ENCODE peak calls at places on chromosomes 7 and 10, in five cellular contexts. L is sigmoid colon, I is colonic mucosa, E is psoas muscle, O is cardiac muscle cell. R is an unnamed sample. For H3K9me3, H3K4me1 and H3K36me3, the result is how much of the 10 kb centered on the place peaks cover.

GRCh38 chr10:104809288-104810090 is 168.4 kb downstream of the SORCS3 start:
- DNase-seq in L (no peak), I (no peak), E (no peak), O (no peak), R (peak)

GRCh38 chr7:47026733-47027450 is 555.0 kb downstream of the TNS3 start:
- DNase-seq in L (no peak), I (no peak), E (no peak), O (no peak), R (no peak)

GRCh38 chr7:35726654-35727053 is 31.7 kb upstream of the HERPUD2 start:
- DNase-seq in L (no peak), I (no peak), E (no peak), O (no peak), R (no peak)

GRCh38 chr7:43750016-43750887 is 8.2 kb upstream of the BLVRA start:
- DNase-seq in L (no peak), I (no peak), E (peak), O (peak), R (peak)

GRCh38 chr10:28987555-28988320 is 301.1 kb upstream of the LYZL1 start:
- DNase-seq in L (no peak), I (no peak), E (no peak), O (no peak), R (no peak)

GRCh38 chr10:124091646-124092269 is 1.6 kb downstream of the CHST15 start:
- DNase-seq in L (peak), I (no peak), E (peak), O (peak), R (no peak)

GRCh38 chr10:27822286-27822685 is 76.7 kb upstream of the MKX start:
- DNase-seq in L (no peak), I (no peak), E (no peak), O (peak), R (no peak)

GRCh38 chr7:3194501-3195141 is 106.4 kb upstream of the SDK1 start:
- DNase-seq in L (no peak), I (no peak), E (no peak), O (peak), R (peak)

GRCh38 chr10:96863922-96864543 is 31.9 kb downstream of the LCOR start:
- DNase-seq in L (no peak), I (no peak), E (no peak), O (peak), R (peak)

GRCh38 chr7:114130860-114131259 is 212.1 kb upstream of the PPP1R3A start:
- DNase-seq in L (no peak), I (no peak), E (no peak), O (no peak), R (no peak)

GRCh38 chr10:51371725-51372124 is 297.4 kb downstream of the PRKG1 start:
- DNase-seq in L (no peak), I (no peak), E (no peak), O (no peak), R (no peak)

GRCh38 chr10:95295031-95295755 is 4.4 kb upstream of the PDLIM1 start:
- DNase-seq in L (peak), I (peak), E (peak), O (peak), R (peak)

GRCh38 chr7:39084344-39084743 is 106.6 kb downstream of the POU6F2 start:
- DNase-seq in L (no peak), I (no peak), E (no peak), O (no peak), R (no peak)

GRCh38 chr7:43458746-43459337 is 124.1 kb upstream of the STK17A start:
- DNase-seq in L (no peak), I (no peak), E (no peak), O (no peak), R (no peak)

GRCh38 chr10:121409466-121410104 is 188.7 kb downstream of the FGFR2 start:
- DNase-seq in L (no peak), I (no peak), E (no peak), O (no peak), R (no peak)

GRCh38 chr7:18508441-18509427 is 13.2 kb downstream of the HDAC9 start:
- DNase-seq in L (no peak), I (no peak), E (no peak), O (peak), R (peak)

GRCh38 chr7:116216956-116217570 is 6.7 kb downstream of the TES start:
- DNase-seq in L (no peak), I (no peak), E (no peak), O (peak), R (no peak)

GRCh38 chr10:110410329-110411046 is 87.2 kb upstream of the DUSP5 start:
- DNase-seq in L (no peak), I (peak), E (peak), O (peak), R (no peak)

GRCh38 chr10:126229701-126230100 is 158.6 kb downstream of the ADAM12 start:
- DNase-seq in L (no peak), I (no peak), E (no peak), O (no peak), R (no peak)

GRCh38 chr7:28132959-28133745 is 47.4 kb downstream of the JAZF1 start:
- DNase-seq in L (no peak), I (no peak), E (no peak), O (peak), R (no peak)

GRCh38 chr10:34985823-34986222 is 104.3 kb downstream of the CUL2 start:
- DNase-seq in L (no peak), I (no peak), E (no peak), O (peak), R (peak)

GRCh38 chr7:2196381-2197378 is 36.1 kb downstream of the MAD1L1 start:
- DNase-seq in L (no peak), I (no peak), E (no peak), O (no peak), R (no peak)

GRCh38 chr10:129774082-129774735 is 189.9 kb downstream of the EBF3 start:
- DNase-seq in L (peak), I (no peak), E (no peak), O (no peak), R (no peak)

GRCh38 chr10:555281-555680 is 134.2 kb downstream of the DIP2C start:
- DNase-seq in L (no peak), I (no peak), E (no peak), O (no peak), R (no peak)

GRCh38 chr10:46546591-46547330 is 9.7 kb downstream of the GPRIN2 start:
- DNase-seq in L (peak), I (peak), E (peak), O (no peak), R (no peak)

GRCh38 chr7:35474100-35474499 is 220.2 kb upstream of the TBX20 start:
- DNase-seq in L (no peak), I (no peak), E (no peak), O (no peak), R (no peak)

GRCh38 chr10:93751832-93752231 is 5.9 kb upstream of the LGI1 start:
- DNase-seq in L (no peak), I (peak), E (no peak), O (peak), R (peak)

GRCh38 chr7:44713680-44714335 is 34.8 kb upstream of the ZMIZ2 start:
- DNase-seq in L (no peak), I (no peak), E (no peak), O (no peak), R (no peak)

GRCh38 chr10:73991846-73992245 is 6.1 kb upstream of the VCL start:
- DNase-seq in L (no peak), I (peak), E (peak), O (no peak), R (no peak)

GRCh38 chr10:110802551-110803238 is 69.0 kb upstream of the PDCD4 start:
- DNase-seq in L (peak), I (peak), E (peak), O (peak), R (peak)

GRCh38 chr10:43644252-43644651 is 4.4 kb downstream of the ZNF32 start:
- DNase-seq in L (no peak), I (no peak), E (no peak), O (peak), R (no peak)

GRCh38 chr10:43645866-43646265 is 2.8 kb downstream of the ZNF32 start:
- DNase-seq in L (no peak), I (no peak), E (no peak), O (no peak), R (no peak)

DNA sequence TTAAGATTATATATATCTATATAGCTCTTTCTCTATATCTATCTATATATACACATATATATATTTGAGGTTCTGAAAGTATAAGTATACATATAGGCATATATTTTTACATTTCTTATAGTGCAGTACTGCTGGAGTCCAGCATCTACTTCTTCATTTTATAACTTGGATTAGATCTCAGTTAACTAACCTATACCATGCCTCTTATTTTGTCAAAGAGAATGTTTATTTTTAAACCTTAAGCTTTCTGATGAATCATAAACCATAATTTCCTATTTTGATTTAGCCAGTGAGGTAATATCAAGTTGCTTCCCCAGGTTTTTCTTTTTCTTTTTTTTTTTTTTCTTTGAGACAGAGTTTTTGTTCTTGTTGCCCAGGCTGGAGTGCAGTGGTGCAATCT is 8.1 kb downstream of the ZNF32 start:
- DNase-seq in L (no peak), I (no peak), E (no peak), O (no peak), R (no peak)
- H3K9me3 ChIP-seq in L (under half), I (under half), E (under half), O (under half), R (under half)

DNA sequence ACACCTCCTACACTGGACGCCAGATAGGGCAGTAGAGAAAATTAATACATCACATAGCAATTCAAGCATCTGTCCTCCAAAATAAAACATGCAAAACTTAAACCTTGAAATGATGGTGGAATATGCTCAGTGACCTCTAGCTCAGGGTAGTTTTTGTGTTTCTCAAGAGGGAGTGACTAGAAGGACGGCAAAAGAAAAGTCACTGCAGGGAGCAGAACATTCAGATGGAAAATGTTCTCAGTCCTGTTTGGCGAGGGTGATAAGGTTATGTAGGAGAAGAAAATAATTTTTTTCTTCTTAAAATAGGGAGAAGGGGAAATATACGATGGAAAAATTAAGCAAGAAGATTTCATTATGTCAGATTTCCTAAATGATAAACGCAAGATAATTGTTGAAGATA is 50.9 kb downstream of the APBB1IP start:
- DNase-seq in L (no peak), I (no peak), E (no peak), O (no peak), R (no peak)
- H3K4me1 ChIP-seq in L (under half), I (under half), E (under half), O (under half), R (under half)

GRCh38 chr7:1156782-1157535 is 3.0 kb downstream of the ZFAND2A start:
- DNase-seq in L (no peak), I (peak), E (no peak), O (no peak), R (no peak)
- H3K36me3 ChIP-seq in L (under half), I (under half), E (under half), O (under half), R (under half)

GRCh38 chr10:22372922-22373321 is 27.6 kb downstream of the SPAG6 start:
- DNase-seq in L (no peak), I (no peak), E (no peak), O (peak), R (no peak)
- H3K9me3 ChIP-seq in L (under half), I (under half), E (under half), O (under half), R (under half)

GRCh38 chr7:5691536-5692090 is 89.8 kb downstream of the RNF216 start:
- DNase-seq in L (no peak), I (no peak), E (no peak), O (peak), R (no peak)

GRCh38 chr7:5687936-5688673 is 93.4 kb downstream of the RNF216 start:
- DNase-seq in L (no peak), I (no peak), E (no peak), O (no peak), R (no peak)

GRCh38 chr7:5689716-5690115 is 91.7 kb downstream of the RNF216 start:
- DNase-seq in L (no peak), I (no peak), E (no peak), O (peak), R (no peak)

GRCh38 chr7:5690931-5691461 is 90.5 kb downstream of the RNF216 start:
- DNase-seq in L (peak), I (no peak), E (peak), O (no peak), R (no peak)

DNA sequence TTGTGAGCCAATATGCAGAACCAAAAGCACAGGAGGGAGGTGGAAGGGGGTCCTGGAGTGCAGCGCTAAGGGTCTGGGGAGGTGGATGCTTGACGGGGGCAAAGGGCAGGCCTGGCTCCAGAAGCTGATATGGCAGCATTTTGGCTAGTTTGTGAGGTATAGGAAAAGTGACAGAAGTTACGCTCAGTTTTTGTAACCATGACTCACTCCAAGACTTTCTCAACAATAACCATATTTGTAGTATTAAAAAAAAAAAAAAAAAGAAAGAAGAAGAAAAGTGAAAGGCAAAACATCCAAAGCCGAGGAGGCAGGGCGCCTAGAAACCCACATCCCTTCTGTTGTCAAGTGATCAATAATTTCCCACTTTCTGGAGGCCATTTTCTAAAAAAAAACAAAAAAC is 92.3 kb downstream of the RNF216 start:
- DNase-seq in L (no peak), I (no peak), E (no peak), O (peak), R (no peak)
- H3K4me1 ChIP-seq in L (half or more), I (under half), E (under half), O (under half), R (under half)

DNA sequence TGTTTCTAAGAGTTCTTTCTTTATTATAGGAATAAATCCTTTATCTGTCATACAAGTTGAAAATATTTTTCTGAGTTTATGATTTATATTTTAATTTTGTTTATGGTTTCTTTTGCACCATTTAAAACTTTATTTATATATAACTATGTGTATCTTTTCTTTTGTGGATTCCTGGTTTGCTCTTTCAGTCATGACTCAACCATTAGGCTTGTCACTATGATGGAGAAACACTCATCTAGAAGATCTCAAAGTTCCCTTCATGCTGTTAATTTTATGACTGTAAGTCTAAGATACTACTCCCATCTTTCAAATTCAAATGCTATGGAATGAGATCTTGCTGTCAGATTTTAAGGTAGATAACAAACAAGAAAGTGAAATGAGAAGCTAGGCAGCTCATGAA is 199.5 kb downstream of the INHBA start:
- DNase-seq in L (no peak), I (no peak), E (no peak), O (no peak), R (no peak)
- H3K36me3 ChIP-seq in L (under half), I (under half), E (under half), O (under half), R (under half)

GRCh38 chr10:37301271-37301670 is 175.9 kb downstream of the ANKRD30A start:
- DNase-seq in L (no peak), I (no peak), E (no peak), O (no peak), R (no peak)

DNA sequence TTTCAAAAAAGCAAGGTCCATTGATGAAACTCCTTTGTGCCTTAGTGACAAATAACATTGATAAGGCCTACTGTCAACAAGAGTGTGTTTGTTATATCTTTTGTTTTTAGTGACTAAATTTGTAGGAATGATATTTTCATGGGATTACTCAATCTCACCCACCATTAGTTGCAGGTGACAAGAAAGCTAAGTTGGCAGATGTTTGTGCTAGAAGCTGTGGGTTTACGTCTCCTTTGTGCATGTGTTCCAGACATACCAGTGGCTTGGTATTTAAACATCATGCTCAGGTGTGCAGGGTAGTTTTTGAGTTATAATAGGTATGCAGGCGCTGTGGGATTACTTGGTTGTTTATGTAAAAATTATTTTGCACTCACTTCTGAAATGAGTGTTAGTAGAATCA is 178.6 kb downstream of the ANKRD30A start:
- DNase-seq in L (no peak), I (no peak), E (no peak), O (no peak), R (no peak)
- H3K9me3 ChIP-seq in L (under half), I (under half), E (under half), O (under half), R (under half)

R was measured in A673.